ENCODE peak calls at places on chromosomes 4 and X, in ten cellular contexts. A, V, Z, B, D, L, M, Y, T and J are unnamed samples.

GRCh38 chrX:81378550-81378949 is 176.6 kb downstream of the SH3BGRL start:
- DNase-seq in A (no peak), V (no peak), Z (no peak), B (no peak), D (no peak), L (no peak), M (no peak), Y (no peak), T (no peak), J (no peak)

GRCh38 chr4:153115322-153116100 is 88.7 kb upstream of the TRIM2 start:
- DNase-seq in A (no peak), V (peak), Z (peak), B (peak), D (no peak), L (no peak), M (peak), Y (no peak), T (peak), J (no peak)

GRCh38 chr4:16896871-16897270 is 1.6 kb downstream of the LDB2 start:
- DNase-seq in A (no peak), V (peak), Z (peak), B (no peak), D (no peak), L (no peak), M (no peak), Y (no peak), T (no peak), J (no peak)

GRCh38 chrX:136823175-136823574 is 42.4 kb upstream of the ARHGEF6 start:
- DNase-seq in A (no peak), V (no peak), Z (peak), B (no peak), D (no peak), L (no peak), M (no peak), Y (no peak), T (no peak), J (no peak)

GRCh38 chr4:182699825-182700224 is 217.4 kb downstream of the DCTD start:
- DNase-seq in A (no peak), V (no peak), Z (no peak), B (no peak), D (no peak), L (no peak), M (no peak), Y (no peak), T (no peak), J (no peak)

GRCh38 chr4:180028682-180029081 is 2214.5 kb upstream of the TENM3 start:
- DNase-seq in A (no peak), V (peak), Z (peak), B (no peak), D (peak), L (no peak), M (no peak), Y (peak), T (no peak), J (no peak)

GRCh38 chr4:111778543-111778942 is 366.7 kb upstream of the FAM241A start:
- DNase-seq in A (no peak), V (no peak), Z (no peak), B (no peak), D (no peak), L (no peak), M (no peak), Y (no peak), T (no peak), J (no peak)

GRCh38 chr4:52904421-52904820 is 42.3 kb downstream of the RASL11B start:
- DNase-seq in A (no peak), V (no peak), Z (peak), B (no peak), D (no peak), L (no peak), M (no peak), Y (no peak), T (no peak), J (no peak)

GRCh38 chr4:71338846-71339593 is at the start of gene SLC4A4:
- DNase-seq in A (no peak), V (no peak), Z (peak), B (no peak), D (no peak), L (no peak), M (no peak), Y (no peak), T (no peak), J (no peak)

GRCh38 chr4:160631044-160631443 is 1528.2 kb downstream of the RAPGEF2 start:
- DNase-seq in A (no peak), V (no peak), Z (no peak), B (no peak), D (no peak), L (no peak), M (no peak), Y (no peak), T (no peak), J (no peak)

GRCh38 chr4:6404611-6405416 is 67.6 kb downstream of the PPP2R2C start:
- DNase-seq in A (peak), V (no peak), Z (no peak), B (no peak), D (no peak), L (no peak), M (no peak), Y (no peak), T (no peak), J (no peak)

DNA sequence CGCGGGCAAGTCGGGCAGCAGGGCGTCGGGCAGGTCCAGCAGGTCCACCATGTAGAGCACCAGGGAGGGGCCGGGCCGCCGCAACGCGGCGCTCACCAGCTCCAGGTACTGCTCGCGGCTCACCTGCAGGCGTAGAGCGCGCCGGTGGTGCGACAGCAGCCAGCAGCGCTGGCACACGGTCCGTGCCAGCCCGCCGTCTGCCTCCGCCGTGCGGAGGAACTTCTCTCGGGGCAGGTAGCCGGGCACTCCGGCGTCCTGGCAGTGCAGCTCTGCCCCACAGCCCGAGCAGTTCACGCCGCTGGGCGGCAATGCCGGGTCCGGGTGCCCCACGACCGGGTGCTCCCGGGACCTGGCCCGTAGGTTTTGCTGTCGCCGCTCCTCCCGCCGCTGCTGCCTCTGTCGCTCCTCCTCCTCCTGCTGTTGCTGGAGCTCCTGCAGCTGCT is 507 bp downstream of the NOA1 start:
- DNase-seq in A (peak), V (peak), Z (no peak), B (peak), D (peak), L (no peak), M (peak), Y (no peak), T (no peak), J (no peak)
- TF ChIP-seq CTCF in A (no peak), V (no peak), Z (no peak), B (no peak), D (peak), L (peak), M (no peak), Y (no peak), T (peak), J (no peak)

GRCh38 chrX:42615161-42615563 is 162.8 kb downstream of the PPP1R2C start:
- DNase-seq in A (no peak), V (peak), Z (no peak), B (no peak), D (peak), L (no peak), M (no peak), Y (no peak), T (no peak), J (no peak)
- TF ChIP-seq CTCF in A (no peak), V (peak), Z (no peak), B (no peak), D (peak), L (no peak), M (no peak), Y (no peak), T (no peak), J (no peak)

DNA sequence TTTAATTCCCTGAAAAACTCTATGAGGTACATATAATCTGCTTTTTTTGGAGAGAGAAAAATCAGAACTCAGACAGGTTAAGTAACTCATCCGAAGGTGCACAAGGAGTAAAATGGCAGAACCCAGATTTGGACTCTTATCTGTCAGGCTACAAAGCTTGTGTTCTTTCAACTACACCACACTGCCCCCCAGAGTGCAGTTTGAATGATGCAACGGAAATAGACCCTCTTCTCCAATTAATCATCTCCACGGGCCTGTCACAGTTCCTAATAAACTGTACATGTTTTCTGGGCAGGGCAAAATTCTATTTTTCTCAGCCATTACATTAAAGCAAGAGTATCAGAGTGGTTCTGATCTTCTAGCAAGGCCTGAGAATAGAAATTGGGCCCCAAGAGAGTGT is 35.3 kb upstream of the DCX start:
- DNase-seq in A (no peak), V (peak), Z (peak), B (no peak), D (peak), L (no peak), M (no peak), Y (peak), T (no peak), J (no peak)
- TF ChIP-seq CTCF in A (no peak), V (peak), Z (peak), B (no peak), D (peak), L (no peak), M (no peak), Y (no peak), T (peak), J (peak)

GRCh38 chrX:130981836-130982235 is 76.3 kb upstream of the ARHGAP36 start:
- DNase-seq in A (no peak), V (no peak), Z (no peak), B (no peak), D (no peak), L (no peak), M (no peak), Y (no peak), T (no peak), J (no peak)

GRCh38 chrX:130974323-130974722 is 71.3 kb upstream of the ENOX2 start:
- DNase-seq in A (no peak), V (no peak), Z (peak), B (no peak), D (no peak), L (no peak), M (no peak), Y (no peak), T (no peak), J (no peak)

DNA sequence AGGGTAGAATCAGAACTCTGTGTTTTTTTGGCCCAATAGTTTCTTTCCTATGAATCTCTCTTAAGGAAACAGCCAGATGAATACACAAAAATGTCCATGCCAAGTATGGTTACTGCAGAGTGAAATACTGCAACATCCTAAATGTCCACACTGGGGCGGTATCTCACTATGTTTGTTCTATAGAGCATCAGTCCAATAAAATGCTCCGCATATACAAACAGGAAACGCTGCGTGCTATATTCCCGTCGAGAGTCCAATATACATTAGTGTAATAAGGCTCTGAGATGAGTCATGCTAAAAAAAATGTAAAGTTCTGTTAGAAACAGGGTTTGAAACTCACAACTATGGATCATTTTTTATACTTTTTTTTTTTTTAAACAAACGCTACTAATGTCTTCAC is 72.9 kb upstream of the ENOX2 start:
- DNase-seq in A (no peak), V (peak), Z (peak), B (no peak), D (no peak), L (no peak), M (no peak), Y (peak), T (peak), J (no peak)
- TF ChIP-seq CTCF in A (peak), V (peak), Z (peak), B (peak), D (peak), L (peak), M (peak), Y (peak), T (peak), J (no peak)

GRCh38 chrX:130179579-130180215 is 7.9 kb downstream of the RAB33A start:
- DNase-seq in A (no peak), V (no peak), Z (no peak), B (no peak), D (no peak), L (no peak), M (no peak), Y (no peak), T (no peak), J (no peak)
- TF ChIP-seq CTCF in A (no peak), V (no peak), Z (no peak), B (no peak), D (no peak), L (no peak), M (no peak), Y (no peak), T (no peak), J (no peak)

GRCh38 chr4:8641256-8641655 is 48.7 kb downstream of the CPZ start:
- DNase-seq in A (peak), V (no peak), Z (no peak), B (no peak), D (no peak), L (no peak), M (no peak), Y (no peak), T (no peak), J (peak)
- TF ChIP-seq CTCF in A (no peak), V (no peak), Z (no peak), B (no peak), D (no peak), L (no peak), M (no peak), Y (no peak), T (no peak), J (no peak)

GRCh38 chr4:114384629-114385028 is 214.0 kb upstream of the UGT8 start:
- DNase-seq in A (no peak), V (peak), Z (peak), B (no peak), D (no peak), L (no peak), M (no peak), Y (peak), T (no peak), J (no peak)
- TF ChIP-seq CTCF in A (peak), V (peak), Z (peak), B (peak), D (peak), L (peak), M (peak), Y (peak), T (peak), J (no peak)

DNA sequence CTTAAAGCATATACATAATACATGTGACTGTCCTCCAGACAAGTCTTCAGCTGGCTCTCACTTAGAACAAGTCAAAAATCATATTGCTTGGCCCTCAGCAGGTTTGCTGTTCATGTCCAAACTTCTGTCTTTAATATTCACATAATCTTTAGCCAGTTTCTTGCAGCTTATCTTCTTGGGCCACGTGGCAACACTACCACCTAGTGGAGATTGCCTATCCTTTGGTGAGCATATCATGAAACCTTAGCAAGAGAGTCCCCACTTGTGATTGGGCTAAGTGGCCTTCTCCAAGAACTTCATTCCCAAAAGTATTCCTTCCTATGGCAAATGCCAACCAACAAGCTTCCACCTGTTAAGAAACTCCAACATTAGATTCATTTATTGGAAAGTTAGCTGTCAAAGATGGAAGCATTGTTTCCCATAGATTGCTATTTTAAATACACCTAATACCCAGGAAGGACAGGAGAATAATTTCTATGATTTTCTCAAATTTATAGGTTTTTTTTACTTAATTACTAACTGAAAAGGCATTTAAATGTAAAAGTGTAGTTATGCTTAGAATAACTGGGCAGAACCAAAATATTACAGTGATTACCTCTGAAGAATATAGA is 231.9 kb upstream of the INTU start:
- DNase-seq in A (no peak), V (peak), Z (peak), B (peak), D (peak), L (no peak), M (no peak), Y (peak), T (peak), J (no peak)
- TF ChIP-seq CTCF in A (peak), V (peak), Z (peak), B (peak), D (peak), L (peak), M (no peak), Y (peak), T (peak), J (no peak)